ENCODE peak calls at places on chromosomes 4 and X, in seven cellular contexts. One of them, this sample, is unnamed. For H3K4me1, the result is how much of the 10 kb centered on the place peaks cover.

GRCh38 chrX:109839694-109840358 is 106.8 kb upstream of the ACSL4 start:
- DNase-seq in HepG2: no peak
- DNase-seq in GM12878: no peak
- DNase-seq in HCT116: peak
- DNase-seq in SK-N-SH: no peak
- DNase-seq in K562: peak
- DNase-seq in H1: peak
- DNase-seq in this sample: peak

GRCh38 chr4:104969394-104970066 is 177.1 kb upstream of the TET2 start:
- DNase-seq in HepG2: no peak
- DNase-seq in GM12878: peak
- DNase-seq in HCT116: no peak
- DNase-seq in SK-N-SH: no peak
- DNase-seq in K562: no peak
- DNase-seq in H1: no peak
- DNase-seq in this sample: no peak

GRCh38 chr4:133800966-133801365 is 400.6 kb downstream of the PABPC4L start:
- DNase-seq in HepG2: no peak
- DNase-seq in GM12878: no peak
- DNase-seq in HCT116: no peak
- DNase-seq in SK-N-SH: no peak
- DNase-seq in K562: no peak
- DNase-seq in H1: no peak
- DNase-seq in this sample: no peak

GRCh38 chr4:7649741-7650531 is 215.2 kb upstream of the PSAPL1 start:
- DNase-seq in HepG2: no peak
- DNase-seq in GM12878: peak
- DNase-seq in HCT116: peak
- DNase-seq in SK-N-SH: no peak
- DNase-seq in K562: no peak
- DNase-seq in H1: no peak
- DNase-seq in this sample: no peak

GRCh38 chr4:98027827-98028226 is 115.4 kb downstream of the STPG2 start:
- DNase-seq in HepG2: no peak
- DNase-seq in GM12878: no peak
- DNase-seq in HCT116: peak
- DNase-seq in SK-N-SH: no peak
- DNase-seq in K562: no peak
- DNase-seq in H1: no peak
- DNase-seq in this sample: peak

GRCh38 chr4:113434247-113434587 is 327.3 kb downstream of the CAMK2D start:
- DNase-seq in HepG2: peak
- DNase-seq in GM12878: no peak
- DNase-seq in HCT116: no peak
- DNase-seq in SK-N-SH: no peak
- DNase-seq in K562: no peak
- DNase-seq in H1: no peak
- DNase-seq in this sample: no peak

GRCh38 chr4:183905081-183905592 is at the start of gene STOX2:
- DNase-seq in HepG2: peak
- DNase-seq in GM12878: no peak
- DNase-seq in HCT116: no peak
- DNase-seq in SK-N-SH: peak
- DNase-seq in K562: no peak
- DNase-seq in H1: no peak
- DNase-seq in this sample: no peak

GRCh38 chr4:17786567-17786966 is 5.1 kb upstream of the FAM184B start:
- DNase-seq in HepG2: no peak
- DNase-seq in GM12878: no peak
- DNase-seq in HCT116: no peak
- DNase-seq in SK-N-SH: no peak
- DNase-seq in K562: no peak
- DNase-seq in H1: no peak
- DNase-seq in this sample: no peak

GRCh38 chrX:14412686-14413085 is 116.7 kb upstream of the GLRA2 start:
- DNase-seq in HepG2: no peak
- DNase-seq in GM12878: no peak
- DNase-seq in HCT116: no peak
- DNase-seq in SK-N-SH: no peak
- DNase-seq in K562: no peak
- DNase-seq in H1: no peak
- DNase-seq in this sample: no peak

GRCh38 chr4:1465173-1466033 is 59.2 kb upstream of the NKX1-1 start:
- DNase-seq in HepG2: no peak
- DNase-seq in GM12878: no peak
- DNase-seq in HCT116: no peak
- DNase-seq in SK-N-SH: peak
- DNase-seq in K562: no peak
- DNase-seq in H1: no peak
- DNase-seq in this sample: no peak

GRCh38 chr4:143352052-143352451 is 15.4 kb downstream of the GAB1 start:
- DNase-seq in HepG2: no peak
- DNase-seq in GM12878: no peak
- DNase-seq in HCT116: no peak
- DNase-seq in SK-N-SH: peak
- DNase-seq in K562: no peak
- DNase-seq in H1: no peak
- DNase-seq in this sample: no peak

GRCh38 chrX:13476384-13476783 is 93.0 kb upstream of the EGFL6 start:
- DNase-seq in HepG2: no peak
- DNase-seq in GM12878: no peak
- DNase-seq in HCT116: no peak
- DNase-seq in SK-N-SH: no peak
- DNase-seq in K562: no peak
- DNase-seq in H1: no peak
- DNase-seq in this sample: no peak

GRCh38 chr4:5545271-5545670 is 163.1 kb downstream of the EVC2 start:
- DNase-seq in HepG2: no peak
- DNase-seq in GM12878: no peak
- DNase-seq in HCT116: no peak
- DNase-seq in SK-N-SH: no peak
- DNase-seq in K562: no peak
- DNase-seq in H1: no peak
- DNase-seq in this sample: no peak

GRCh38 chrX:78693547-78693946 is 34.4 kb upstream of the RTL3 start:
- DNase-seq in HepG2: no peak
- DNase-seq in GM12878: no peak
- DNase-seq in HCT116: no peak
- DNase-seq in SK-N-SH: no peak
- DNase-seq in K562: no peak
- DNase-seq in H1: no peak
- DNase-seq in this sample: no peak

GRCh38 chr4:95044204-95044848 is 286.6 kb downstream of the BMPR1B start:
- DNase-seq in HepG2: no peak
- DNase-seq in GM12878: no peak
- DNase-seq in HCT116: no peak
- DNase-seq in SK-N-SH: no peak
- DNase-seq in K562: no peak
- DNase-seq in H1: no peak
- DNase-seq in this sample: no peak

GRCh38 chr4:122218762-122219161 is 66.6 kb downstream of the BLTP1 start:
- DNase-seq in HepG2: peak
- DNase-seq in GM12878: no peak
- DNase-seq in HCT116: no peak
- DNase-seq in SK-N-SH: peak
- DNase-seq in K562: no peak
- DNase-seq in H1: no peak
- DNase-seq in this sample: no peak

GRCh38 chr4:76881375-76881774 is 16.6 kb downstream of the SOWAHB start:
- DNase-seq in HepG2: no peak
- DNase-seq in GM12878: no peak
- DNase-seq in HCT116: no peak
- DNase-seq in SK-N-SH: no peak
- DNase-seq in K562: no peak
- DNase-seq in H1: no peak
- DNase-seq in this sample: no peak

GRCh38 chr4:11765849-11766453 is 337.3 kb upstream of the HS3ST1 start:
- DNase-seq in HepG2: peak
- DNase-seq in GM12878: no peak
- DNase-seq in HCT116: peak
- DNase-seq in SK-N-SH: peak
- DNase-seq in K562: peak
- DNase-seq in H1: peak
- DNase-seq in this sample: peak

GRCh38 chr4:163495900-163496299 is 1.4 kb downstream of the TMA16 start:
- DNase-seq in HepG2: no peak
- DNase-seq in GM12878: peak
- DNase-seq in HCT116: no peak
- DNase-seq in SK-N-SH: peak
- DNase-seq in K562: no peak
- DNase-seq in H1: no peak
- DNase-seq in this sample: no peak

GRCh38 chr4:148097811-148098210 is 344.4 kb downstream of the NR3C2 start:
- DNase-seq in HepG2: no peak
- DNase-seq in GM12878: no peak
- DNase-seq in HCT116: no peak
- DNase-seq in SK-N-SH: no peak
- DNase-seq in K562: no peak
- DNase-seq in H1: peak
- DNase-seq in this sample: peak

GRCh38 chr4:113116414-113117345 is 67.2 kb downstream of the ANK2 start:
- DNase-seq in HepG2: no peak
- DNase-seq in GM12878: no peak
- DNase-seq in HCT116: no peak
- DNase-seq in SK-N-SH: no peak
- DNase-seq in K562: no peak
- DNase-seq in H1: no peak
- DNase-seq in this sample: no peak

GRCh38 chrX:40130207-40130606 is 32.4 kb upstream of the BCOR start:
- DNase-seq in HepG2: no peak
- DNase-seq in GM12878: no peak
- DNase-seq in HCT116: peak
- DNase-seq in SK-N-SH: no peak
- DNase-seq in K562: no peak
- DNase-seq in H1: no peak
- DNase-seq in this sample: no peak

GRCh38 chrX:55312655-55313054 is 47.9 kb upstream of the PAGE3 start:
- DNase-seq in HepG2: no peak
- DNase-seq in GM12878: no peak
- DNase-seq in HCT116: no peak
- DNase-seq in SK-N-SH: no peak
- DNase-seq in K562: no peak
- DNase-seq in H1: no peak
- DNase-seq in this sample: no peak

GRCh38 chr4:127251423-127251822 is 381.3 kb upstream of the INTU start:
- DNase-seq in HepG2: no peak
- DNase-seq in GM12878: no peak
- DNase-seq in HCT116: no peak
- DNase-seq in SK-N-SH: no peak
- DNase-seq in K562: no peak
- DNase-seq in H1: no peak
- DNase-seq in this sample: no peak

GRCh38 chrX:30620980-30621716 is 32.1 kb upstream of the GK start:
- DNase-seq in HepG2: no peak
- DNase-seq in GM12878: no peak
- DNase-seq in HCT116: no peak
- DNase-seq in SK-N-SH: no peak
- DNase-seq in K562: no peak
- DNase-seq in H1: no peak
- DNase-seq in this sample: no peak

GRCh38 chr4:169188204-169188603 is 82.6 kb downstream of the SH3RF1 start:
- DNase-seq in HepG2: peak
- DNase-seq in GM12878: no peak
- DNase-seq in HCT116: no peak
- DNase-seq in SK-N-SH: no peak
- DNase-seq in K562: no peak
- DNase-seq in H1: no peak
- DNase-seq in this sample: no peak

GRCh38 chr4:152273343-152273742 is 262.5 kb downstream of the FBXW7 start:
- DNase-seq in HepG2: no peak
- DNase-seq in GM12878: no peak
- DNase-seq in HCT116: no peak
- DNase-seq in SK-N-SH: no peak
- DNase-seq in K562: no peak
- DNase-seq in H1: no peak
- DNase-seq in this sample: no peak
- TF ChIP-seq YY1 in HepG2: no peak
- TF ChIP-seq YY1 in GM12878: no peak
- TF ChIP-seq YY1 in HCT116: no peak
- TF ChIP-seq YY1 in SK-N-SH: no peak
- TF ChIP-seq YY1 in K562: no peak
- TF ChIP-seq YY1 in H1: no peak
- TF ChIP-seq YY1 in this sample: no peak

DNA sequence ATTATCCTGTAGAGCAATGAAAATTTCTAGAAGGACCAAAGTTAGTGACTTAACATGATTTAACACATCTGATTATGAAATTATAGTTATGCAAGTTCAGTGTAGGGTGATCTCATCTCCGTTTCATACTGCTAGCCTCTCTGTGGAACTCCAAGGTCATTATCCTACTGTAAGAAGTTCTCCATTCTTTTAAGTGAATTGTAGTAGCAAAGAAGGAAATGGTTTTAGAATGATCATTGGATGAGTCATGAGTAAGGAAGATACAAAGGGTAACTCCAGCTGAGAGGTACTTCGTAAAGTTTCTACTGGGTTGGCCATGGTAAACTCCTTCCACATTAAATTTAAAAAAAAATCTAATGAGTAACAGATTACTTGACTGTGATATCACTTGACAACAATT is 215.0 kb upstream of the GIMD1 start:
- DNase-seq in HepG2: no peak
- DNase-seq in GM12878: no peak
- DNase-seq in HCT116: peak
- DNase-seq in SK-N-SH: no peak
- DNase-seq in K562: no peak
- DNase-seq in H1: no peak
- DNase-seq in this sample: no peak
- H3K4me1 ChIP-seq in HepG2: under half
- H3K4me1 ChIP-seq in GM12878: under half
- H3K4me1 ChIP-seq in HCT116: under half
- H3K4me1 ChIP-seq in SK-N-SH: under half
- H3K4me1 ChIP-seq in K562: under half
- H3K4me1 ChIP-seq in H1: under half
- H3K4me1 ChIP-seq in this sample: under half

GRCh38 chr4:65023877-65024670 is 614.8 kb upstream of the TECRL start:
- DNase-seq in HepG2: no peak
- DNase-seq in GM12878: no peak
- DNase-seq in HCT116: no peak
- DNase-seq in SK-N-SH: no peak
- DNase-seq in K562: no peak
- DNase-seq in H1: no peak
- DNase-seq in this sample: no peak
- TF ChIP-seq YY1 in HepG2: no peak
- TF ChIP-seq YY1 in GM12878: no peak
- TF ChIP-seq YY1 in HCT116: no peak
- TF ChIP-seq YY1 in SK-N-SH: no peak
- TF ChIP-seq YY1 in K562: no peak
- TF ChIP-seq YY1 in H1: no peak
- TF ChIP-seq YY1 in this sample: no peak

GRCh38 chrX:19748898-19749680 is 138.3 kb downstream of the SH3KBP1 start:
- DNase-seq in HepG2: no peak
- DNase-seq in GM12878: no peak
- DNase-seq in HCT116: no peak
- DNase-seq in SK-N-SH: no peak
- DNase-seq in K562: no peak
- DNase-seq in H1: no peak
- DNase-seq in this sample: no peak
- H3K4me1 ChIP-seq in HepG2: half or more
- H3K4me1 ChIP-seq in GM12878: half or more
- H3K4me1 ChIP-seq in HCT116: under half
- H3K4me1 ChIP-seq in SK-N-SH: under half
- H3K4me1 ChIP-seq in K562: under half
- H3K4me1 ChIP-seq in H1: under half
- H3K4me1 ChIP-seq in this sample: under half

This sample was measured in NT2/D1.